ENCODE peak calls at places on chromosomes 1 and 21, in six cellular contexts. X, Q, N, L, Z and P are unnamed samples.

GRCh38 chr1:24166988-24167387 is 20.1 kb downstream of the IFNLR1 start:
- DNase-seq in X (no peak), Q (peak), N (no peak), L (no peak), Z (no peak), P (no peak)

GRCh38 chr21:31446206-31446900 is 102.3 kb upstream of the TIAM1 start:
- DNase-seq in X (no peak), Q (no peak), N (no peak), L (no peak), Z (no peak), P (no peak)

GRCh38 chr1:94864821-94865220 is 44.7 kb downstream of the SLC44A3 start:
- DNase-seq in X (no peak), Q (peak), N (peak), L (no peak), Z (no peak), P (no peak)

GRCh38 chr1:162663589-162664030 is 31.3 kb downstream of the DDR2 start:
- DNase-seq in X (peak), Q (peak), N (peak), L (no peak), Z (no peak), P (peak)

GRCh38 chr1:30701266-30701650 is 22.1 kb downstream of the MATN1 start:
- DNase-seq in X (no peak), Q (no peak), N (no peak), L (no peak), Z (no peak), P (no peak)

GRCh38 chr1:11321656-11322491 is 48.9 kb downstream of the UBIAD1 start:
- DNase-seq in X (no peak), Q (no peak), N (no peak), L (no peak), Z (no peak), P (no peak)

GRCh38 chr1:16967095-16967567 is 13.3 kb downstream of the MFAP2 start:
- DNase-seq in X (no peak), Q (peak), N (peak), L (no peak), Z (no peak), P (no peak)

GRCh38 chr1:198849108-198849507 is 210.3 kb downstream of the PTPRC start:
- DNase-seq in X (no peak), Q (no peak), N (no peak), L (no peak), Z (no peak), P (no peak)

GRCh38 chr1:56491441-56491840 is 87.9 kb downstream of the PLPP3 start:
- DNase-seq in X (no peak), Q (peak), N (peak), L (no peak), Z (no peak), P (no peak)

GRCh38 chr1:182671779-182672486 is 12.5 kb downstream of the RGS8 start:
- DNase-seq in X (no peak), Q (no peak), N (no peak), L (no peak), Z (no peak), P (peak)

GRCh38 chr1:23548704-23549143 is 10.6 kb downstream of the ID3 start:
- DNase-seq in X (no peak), Q (no peak), N (no peak), L (no peak), Z (no peak), P (no peak)

GRCh38 chr1:207925210-207925609 is 14.3 kb upstream of the CD34 start:
- DNase-seq in X (no peak), Q (no peak), N (peak), L (no peak), Z (peak), P (no peak)

GRCh38 chr1:11563560-11564069 is 84.7 kb downstream of the DISP3 start:
- DNase-seq in X (no peak), Q (no peak), N (no peak), L (no peak), Z (no peak), P (no peak)

GRCh38 chr21:30206551-30207251 is 9.2 kb downstream of the CLDN8 start:
- DNase-seq in X (no peak), Q (no peak), N (no peak), L (no peak), Z (no peak), P (no peak)

GRCh38 chr1:47582891-47583608 is 145.2 kb downstream of the FOXD2 start:
- DNase-seq in X (no peak), Q (no peak), N (no peak), L (no peak), Z (no peak), P (no peak)

GRCh38 chr1:180937012-180937372 is 24.3 kb downstream of the KIAA1614 start:
- DNase-seq in X (no peak), Q (no peak), N (no peak), L (no peak), Z (no peak), P (no peak)

GRCh38 chr1:15803380-15803779 is 4.1 kb downstream of the UQCRHL start:
- DNase-seq in X (peak), Q (no peak), N (no peak), L (no peak), Z (no peak), P (no peak)

GRCh38 chr1:81407463-81407862 is 393.3 kb upstream of the ADGRL2 start:
- DNase-seq in X (no peak), Q (no peak), N (no peak), L (no peak), Z (no peak), P (no peak)

GRCh38 chr1:193310569-193310968 is 124.2 kb upstream of the B3GALT2 start:
- DNase-seq in X (no peak), Q (no peak), N (peak), L (no peak), Z (no peak), P (no peak)

GRCh38 chr21:38341546-38342012 is 84.8 kb downstream of the KCNJ15 start:
- DNase-seq in X (no peak), Q (no peak), N (no peak), L (no peak), Z (peak), P (no peak)

GRCh38 chr1:194466706-194467105 is 1280.3 kb upstream of the B3GALT2 start:
- DNase-seq in X (no peak), Q (no peak), N (no peak), L (no peak), Z (no peak), P (no peak)

GRCh38 chr1:247746391-247746935 is 1.5 kb downstream of the OR14A2 start:
- DNase-seq in X (no peak), Q (no peak), N (no peak), L (no peak), Z (no peak), P (no peak)

GRCh38 chr1:30977105-30977504 is 68.5 kb upstream of the SDC3 start:
- DNase-seq in X (no peak), Q (no peak), N (no peak), L (no peak), Z (no peak), P (no peak)

GRCh38 chr1:193104496-193104905 is 713 bp downstream of the GLRX2 start:
- DNase-seq in X (peak), Q (peak), N (peak), L (peak), Z (peak), P (peak)

GRCh38 chr1:233114159-233114558 is 163.7 kb downstream of the NTPCR start:
- DNase-seq in X (no peak), Q (peak), N (no peak), L (no peak), Z (no peak), P (no peak)

GRCh38 chr1:7705048-7705907 is 65.8 kb upstream of the VAMP3 start:
- DNase-seq in X (no peak), Q (peak), N (no peak), L (peak), Z (peak), P (no peak)

GRCh38 chr1:205416326-205416725 is 5.5 kb downstream of the LEMD1 start:
- DNase-seq in X (no peak), Q (no peak), N (no peak), L (no peak), Z (no peak), P (no peak)

GRCh38 chr1:52520149-52520548 is 32.7 kb downstream of the TUT4 start:
- DNase-seq in X (peak), Q (no peak), N (no peak), L (no peak), Z (no peak), P (peak)

GRCh38 chr1:156676820-156677615 is at the start of gene NES:
- DNase-seq in X (no peak), Q (peak), N (peak), L (no peak), Z (no peak), P (no peak)

GRCh38 chr1:38308780-38309179 is 262.2 kb upstream of the POU3F1 start:
- DNase-seq in X (no peak), Q (peak), N (no peak), L (no peak), Z (no peak), P (no peak)

GRCh38 chr21:27362249-27362648 is 395.4 kb upstream of the ADAMTS5 start:
- DNase-seq in X (no peak), Q (no peak), N (no peak), L (no peak), Z (no peak), P (no peak)

GRCh38 chr1:113388621-113389355 is 1.5 kb upstream of the MAGI3 start:
- DNase-seq in X (no peak), Q (peak), N (peak), L (no peak), Z (peak), P (no peak)

GRCh38 chr1:17717595-17717994 is 37.5 kb upstream of the ACTL8 start:
- DNase-seq in X (no peak), Q (no peak), N (no peak), L (no peak), Z (no peak), P (no peak)